ENCODE peak calls at places on chromosomes 1 and 21, in eight cellular contexts. D, Y, B, X, J, O, Z and U are unnamed samples.

GRCh38 chr1:178541396-178541795 is 28.5 kb downstream of the TEX35 start:
- DNase-seq in B (no peak), X (no peak), Z (no peak), Y (no peak), O (no peak), J (no peak), D (no peak), U (no peak)

GRCh38 chr1:11851171-11851570 is 3.6 kb upstream of the NPPA start:
- DNase-seq in O (no peak), J (no peak), Z (no peak), D (no peak), B (no peak), Y (no peak), X (no peak), U (no peak)

GRCh38 chr1:113763651-113764050 is 4.4 kb upstream of the PHTF1 start:
- DNase-seq in B (no peak), Z (no peak), J (no peak), X (no peak), Y (no peak), O (no peak), D (no peak), U (no peak)

GRCh38 chr1:29679828-29680558 is 443.7 kb downstream of the PTPRU start:
- DNase-seq in J (no peak), D (no peak), X (no peak), B (no peak), Y (no peak), O (peak; percentile 43), Z (no peak), U (no peak)

GRCh38 chr1:119968068-119968492 is 71.8 kb upstream of the ADAM30 start:
- DNase-seq in Z (peak; percentile 77), X (peak; percentile 42), Y (peak; percentile 51), D (peak; percentile 47), O (no peak), B (peak; percentile 75), J (peak; percentile 52), U (peak; percentile 51)

GRCh38 chr1:45010855-45011811 is at the start of gene HECTD3:
- DNase-seq in Z (peak; percentile 89), B (peak; percentile 86), O (peak; percentile 86), D (peak; percentile 89), Y (peak; percentile 68), X (peak; percentile 84), J (peak; percentile 71), U (peak; percentile 74)

GRCh38 chr21:37914211-37914900 is 1.9 kb downstream of the KCNJ6 start:
- DNase-seq in X (no peak), O (no peak), J (peak; percentile 22), D (no peak), B (peak; percentile 85), Y (no peak), Z (no peak), U (peak; percentile 2)

GRCh38 chr1:98296681-98297080 is 364.8 kb upstream of the SNX7 start:
- DNase-seq in O (no peak), J (no peak), Z (no peak), Y (no peak), B (no peak), D (no peak), X (no peak), U (no peak)

GRCh38 chr1:53308512-53308911 is 19.4 kb downstream of the LRP8 start:
- DNase-seq in J (no peak), O (no peak), Y (no peak), Z (no peak), X (no peak), D (no peak), B (no peak), U (no peak)

GRCh38 chr1:160956966-160957365 is 2.4 kb upstream of the ITLN2 start:
- DNase-seq in Y (no peak), B (peak; percentile 6), Z (no peak), D (no peak), J (no peak), X (no peak), O (no peak), U (no peak)

GRCh38 chr1:18927082-18927653 is 24.8 kb upstream of the ALDH4A1 start:
- DNase-seq in X (no peak), D (no peak), O (no peak), B (no peak), J (no peak), Y (no peak), Z (peak; percentile 5), U (no peak)

GRCh38 chr1:160117709-160118183 is 2.2 kb downstream of the ATP1A2 start:
- DNase-seq in D (peak; percentile 79), Z (no peak), X (peak; percentile 48), O (no peak), Y (no peak), J (peak; percentile 31), B (peak; percentile 72), U (peak; percentile 61)

GRCh38 chr1:103416681-103417318 is 108.7 kb upstream of the RNPC3 start:
- DNase-seq in D (no peak), Y (no peak), O (no peak), Z (no peak), X (no peak), B (no peak), J (peak; percentile 1), U (no peak)

GRCh38 chr1:117051224-117052064 is 8.7 kb upstream of the TTF2 start:
- DNase-seq in O (no peak), B (no peak), Z (peak; percentile 24), Y (peak; percentile 29), D (no peak), X (no peak), J (no peak), U (no peak)

GRCh38 chr1:238642231-238642630 is 744.1 kb upstream of the CHRM3 start:
- DNase-seq in O (no peak), J (peak; percentile 75), D (no peak), Y (no peak), B (no peak), X (no peak), Z (no peak), U (peak; percentile 55)

GRCh38 chr1:59500970-59501742 is 204.3 kb downstream of the FGGY start:
- DNase-seq in Y (no peak), X (no peak), O (no peak), Z (peak; percentile 24), J (no peak), D (no peak), B (no peak), U (peak; percentile 16)

GRCh38 chr1:238232036-238232744 is 341.5 kb upstream of the ZP4 start:
- DNase-seq in X (no peak), J (no peak), Y (no peak), D (no peak), Z (no peak), B (no peak), O (no peak), U (no peak)

DNA sequence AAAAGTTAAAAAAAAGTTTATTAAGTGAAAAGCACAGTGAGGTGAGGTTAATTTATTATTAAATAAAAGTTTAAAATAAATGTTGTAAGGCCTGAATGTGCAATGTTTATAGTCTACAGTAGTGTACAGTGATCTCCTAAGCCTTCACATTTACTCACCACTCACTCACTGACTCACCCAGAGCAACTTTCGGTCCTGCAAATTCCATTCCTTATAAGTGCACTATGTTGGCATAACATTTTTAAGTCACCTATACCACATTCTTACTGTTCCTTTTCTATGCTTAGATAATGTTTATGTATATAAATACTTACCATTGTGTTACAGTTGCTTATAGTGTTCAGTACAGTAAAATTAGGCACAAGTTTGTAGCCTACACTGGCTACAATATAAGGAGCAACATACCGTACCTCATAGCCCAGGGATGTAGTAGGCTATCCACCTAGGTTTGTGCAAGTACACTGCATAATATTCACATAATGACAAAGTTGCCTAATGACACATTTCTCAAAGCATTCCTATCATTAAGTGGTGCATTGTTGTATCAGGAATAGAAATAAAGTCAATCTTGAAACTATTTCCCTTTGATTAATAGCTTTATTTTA is 426.5 kb upstream of the BRINP3 start:
- DNase-seq in J (peak; percentile 85), X (no peak), Z (no peak), D (no peak), O (no peak), Y (no peak), B (no peak), U (peak; percentile 22)
- H3K27ac ChIP-seq in J (no peak overlapping the region), X (no peak overlapping the region), Z (no peak overlapping the region), D (no peak overlapping the region), O (no peak overlapping the region), Y (no peak overlapping the region), B (no peak overlapping the region), U (no peak overlapping the region)

DNA sequence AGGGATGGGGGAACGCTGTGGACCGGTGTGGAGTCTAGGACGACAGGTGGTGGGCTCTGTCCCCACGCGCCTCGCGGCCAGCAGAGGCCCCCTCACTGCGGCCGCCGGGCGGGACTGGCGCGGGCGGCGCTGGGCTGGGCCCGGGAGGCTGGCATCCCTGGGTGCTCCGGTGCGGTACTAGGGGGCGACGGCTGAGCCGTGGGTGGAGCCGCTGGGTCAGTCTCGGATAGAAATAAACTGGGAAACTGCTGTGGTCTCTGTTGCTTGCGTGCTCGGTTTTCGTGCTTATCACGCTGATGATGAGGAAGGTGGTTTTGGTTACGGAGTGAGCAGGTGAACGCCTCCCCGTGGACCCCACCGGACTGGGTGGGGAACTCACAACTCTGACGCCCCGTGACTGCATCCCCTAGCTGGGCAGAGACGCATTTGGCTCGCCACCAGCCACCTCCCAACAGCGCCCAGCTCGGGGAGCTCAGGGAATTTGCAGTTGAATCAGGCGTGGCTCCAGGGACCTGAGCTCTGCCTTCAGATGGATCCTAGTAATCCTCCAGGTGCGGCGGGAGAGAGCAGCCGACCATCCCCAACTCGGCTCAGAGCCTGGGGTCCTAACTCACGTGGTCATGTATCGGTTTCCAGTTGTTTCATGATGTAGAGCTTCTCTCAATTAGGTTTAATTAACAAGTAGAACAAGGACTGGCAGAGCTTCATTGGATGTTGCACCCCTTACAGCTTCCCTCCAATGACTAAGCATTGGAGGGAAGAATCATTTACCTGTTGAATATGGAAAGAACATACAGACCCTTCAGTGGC is 32.1 kb downstream of the HSD17B7 start:
- DNase-seq in O (no peak), J (no peak), B (peak; percentile 64), Z (no peak), Y (no peak), X (no peak), D (peak; percentile 60), U (peak; percentile 39)
- H3K27ac ChIP-seq in O (no peak overlapping the region), J (no peak overlapping the region), B (no peak overlapping the region), Z (no peak overlapping the region), Y (no peak overlapping the region), X (no peak overlapping the region), D (peak overlapping the region; percentile 80), U (no peak overlapping the region)

GRCh38 chr1:205670143-205670431 is 10.2 kb downstream of the SLC45A3 start:
- DNase-seq in O (no peak), B (peak; percentile 40), X (no peak), J (no peak), D (no peak), Z (no peak), Y (no peak), U (no peak)
- H3K27ac ChIP-seq in O (no peak overlapping the region), B (peak overlapping the region; percentile 95), X (no peak overlapping the region), J (no peak overlapping the region), D (peak overlapping the region; percentile 94), Z (no peak overlapping the region), Y (no peak overlapping the region), U (peak overlapping the region; percentile 11)

DNA sequence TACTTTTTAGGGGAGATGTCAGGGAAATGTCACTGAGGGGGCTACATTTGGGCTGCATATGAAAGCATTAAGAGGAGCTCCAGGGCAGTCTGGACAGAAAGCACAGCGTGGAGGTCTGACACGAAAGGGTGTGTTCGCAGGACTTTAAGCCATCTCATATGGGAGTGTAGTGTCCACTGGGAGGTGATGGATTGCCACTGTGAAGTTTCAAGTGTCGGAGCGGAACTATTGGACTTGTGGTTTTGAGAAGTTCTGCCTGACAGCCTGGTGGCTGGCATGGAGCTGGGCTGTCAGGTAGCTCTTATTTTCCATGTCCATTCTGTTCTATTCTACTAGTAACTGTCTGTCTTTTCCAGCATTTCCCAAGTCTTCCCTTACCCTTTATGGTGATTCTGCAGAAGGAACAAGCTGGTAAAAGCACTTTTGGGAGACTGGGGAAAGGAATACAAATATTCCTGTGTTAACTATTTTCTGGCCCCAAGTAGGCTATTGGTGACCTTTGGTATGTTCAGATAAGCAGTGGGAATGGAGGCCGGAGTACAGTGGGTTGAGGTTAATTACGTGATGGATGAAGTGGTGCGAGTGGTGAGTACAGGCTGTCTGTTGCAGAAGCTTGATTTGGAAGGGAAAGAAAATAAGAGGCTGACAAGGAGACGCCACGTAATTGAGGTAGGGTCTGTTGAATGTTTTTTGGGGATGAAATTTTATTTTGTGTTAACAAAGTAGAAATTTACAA is 19.3 kb downstream of the B3GALT5 start:
- DNase-seq in J (no peak), Y (no peak), X (no peak), D (no peak), B (no peak), Z (no peak), O (no peak), U (no peak)
- H3K27ac ChIP-seq in J (no peak overlapping the region), Y (no peak overlapping the region), X (no peak overlapping the region), D (no peak overlapping the region), B (no peak overlapping the region), Z (no peak overlapping the region), O (no peak overlapping the region), U (no peak overlapping the region)